ENCODE peak calls at places on chromosome 15, in six cellular contexts. A is A673, C is Peyer's patch, B is psoas muscle, S is vagina, J is heart right ventricle. Z is an unnamed sample.

GRCh38 chr15:65287515-65287845 is 797 bp upstream of the PARP16 start:
- DNase-seq in S (no peak), C (no peak), A (no peak), B (no peak), J (no peak), Z (no peak)

GRCh38 chr15:45891766-45892165 is 256.9 kb downstream of the SQOR start:
- DNase-seq in B (peak; percentile 51), A (no peak), C (no peak), J (no peak), S (no peak), Z (no peak)

GRCh38 chr15:31080618-31081017 is 20.9 kb downstream of the TRPM1 start:
- DNase-seq in J (peak; percentile 56), S (no peak), A (peak; percentile 58), C (no peak), B (peak; percentile 76), Z (peak; percentile 97)

GRCh38 chr15:41941644-41942415 is 30.5 kb downstream of the EHD4 start:
- DNase-seq in S (no peak), J (no peak), A (no peak), C (no peak), B (no peak), Z (peak; percentile 61)

GRCh38 chr15:72809329-72809728 is 25.8 kb upstream of the ADPGK start:
- DNase-seq in S (no peak), A (no peak), J (no peak), B (no peak), C (no peak), Z (no peak)

GRCh38 chr15:31272558-31273257 is 53.9 kb upstream of the KLF13 start:
- DNase-seq in S (peak; percentile 82), J (peak; percentile 4), A (no peak), B (peak; percentile 26), C (peak; percentile 80), Z (no peak)

GRCh38 chr15:60573936-60574335 is 95.0 kb upstream of the ICE2 start:
- DNase-seq in B (no peak), A (peak; percentile 21), C (no peak), J (no peak), S (no peak), Z (no peak)

GRCh38 chr15:52515343-52515742 is 13.3 kb downstream of the MYO5A start:
- DNase-seq in A (no peak), S (no peak), J (no peak), C (no peak), B (no peak), Z (no peak)

GRCh38 chr15:83753872-83754493 is 100.1 kb downstream of the ADAMTSL3 start:
- DNase-seq in B (no peak), J (no peak), C (no peak), S (no peak), A (no peak), Z (no peak)

GRCh38 chr15:57079907-57080750 is 161.7 kb downstream of the TCF12 start:
- DNase-seq in J (no peak), S (no peak), C (no peak), A (peak; percentile 44), B (no peak), Z (no peak)

GRCh38 chr15:50262533-50262932 is 3.0 kb downstream of the HDC start:
- DNase-seq in J (no peak), A (no peak), C (no peak), B (no peak), S (no peak), Z (no peak)

GRCh38 chr15:53910852-53911251 is 67.4 kb upstream of the UNC13C start:
- DNase-seq in C (no peak), A (no peak), B (no peak), S (no peak), J (no peak), Z (no peak)

GRCh38 chr15:36545451-36545992 is 33.9 kb upstream of the CDIN1 start:
- DNase-seq in S (no peak), A (no peak), C (no peak), J (no peak), B (no peak), Z (no peak)

GRCh38 chr15:93109370-93110105 is 20.5 kb upstream of the RGMA start:
- DNase-seq in S (no peak), J (no peak), A (no peak), C (no peak), B (peak; percentile 30), Z (peak; percentile 85)

GRCh38 chr15:84103345-84103744 is 132.2 kb upstream of the GOLGA6L4 start:
- DNase-seq in C (no peak), A (no peak), S (no peak), B (no peak), J (no peak), Z (peak; percentile 54)

GRCh38 chr15:55587321-55588069 is 650 bp downstream of the PYGO1 start:
- DNase-seq in S (no peak), J (peak; percentile 5), A (peak; percentile 48), C (no peak), B (peak; percentile 69), Z (peak; percentile 87)

GRCh38 chr15:55357774-55358173 is 38.8 kb downstream of the PIGB start:
- DNase-seq in J (no peak), C (no peak), A (no peak), S (no peak), B (no peak), Z (no peak)

GRCh38 chr15:83057660-83058376 is 9.2 kb downstream of the BTBD1 start:
- DNase-seq in A (no peak), C (no peak), B (peak; percentile 57), J (peak; percentile 28), S (no peak), Z (no peak)

GRCh38 chr15:25438601-25439455 is at the start of gene UBE3A:
- DNase-seq in J (peak; percentile 89), C (peak; percentile 93), B (peak; percentile 96), S (no peak), A (peak; percentile 95), Z (peak; percentile 95)
- TF ChIP-seq CTCF in J (peak; percentile 18), C (no peak), B (peak; percentile 14), S (no peak), A (peak; percentile 34), Z (no peak)

GRCh38 chr15:26045516-26045915 is 182.4 kb upstream of the ATP10A start:
- DNase-seq in A (no peak), B (no peak), S (no peak), C (no peak), J (no peak), Z (no peak)

GRCh38 chr15:26050271-26050670 is 187.1 kb upstream of the ATP10A start:
- DNase-seq in S (no peak), J (no peak), B (no peak), C (no peak), A (no peak), Z (no peak)

GRCh38 chr15:26048669-26049068 is 185.5 kb upstream of the ATP10A start:
- DNase-seq in S (no peak), C (no peak), A (no peak), J (no peak), B (no peak), Z (no peak)

GRCh38 chr15:26051771-26052685 is 188.9 kb upstream of the ATP10A start:
- DNase-seq in S (no peak), C (no peak), J (no peak), A (peak; percentile 22), B (peak; percentile 49), Z (no peak)

GRCh38 chr15:26050979-26051378 is 187.9 kb upstream of the ATP10A start:
- DNase-seq in C (no peak), J (no peak), A (no peak), S (no peak), B (no peak), Z (no peak)
- H3K36me3 ChIP-seq in C (no peaks in the 10 kb centered on the region), J (no peaks in the 10 kb centered on the region), A (no peaks in the 10 kb centered on the region), S (no peaks in the 10 kb centered on the region), B (no peaks in the 10 kb centered on the region), Z (no peaks in the 10 kb centered on the region)

GRCh38 chr15:48520376-48521155 is 124.9 kb downstream of the FBN1 start:
- DNase-seq in C (no peak), J (no peak), B (no peak), S (no peak), A (peak; percentile 11), Z (peak; percentile 84)
- TF ChIP-seq CTCF in C (no peak), J (no peak), B (no peak), S (no peak), A (no peak), Z (peak; percentile 74)

DNA sequence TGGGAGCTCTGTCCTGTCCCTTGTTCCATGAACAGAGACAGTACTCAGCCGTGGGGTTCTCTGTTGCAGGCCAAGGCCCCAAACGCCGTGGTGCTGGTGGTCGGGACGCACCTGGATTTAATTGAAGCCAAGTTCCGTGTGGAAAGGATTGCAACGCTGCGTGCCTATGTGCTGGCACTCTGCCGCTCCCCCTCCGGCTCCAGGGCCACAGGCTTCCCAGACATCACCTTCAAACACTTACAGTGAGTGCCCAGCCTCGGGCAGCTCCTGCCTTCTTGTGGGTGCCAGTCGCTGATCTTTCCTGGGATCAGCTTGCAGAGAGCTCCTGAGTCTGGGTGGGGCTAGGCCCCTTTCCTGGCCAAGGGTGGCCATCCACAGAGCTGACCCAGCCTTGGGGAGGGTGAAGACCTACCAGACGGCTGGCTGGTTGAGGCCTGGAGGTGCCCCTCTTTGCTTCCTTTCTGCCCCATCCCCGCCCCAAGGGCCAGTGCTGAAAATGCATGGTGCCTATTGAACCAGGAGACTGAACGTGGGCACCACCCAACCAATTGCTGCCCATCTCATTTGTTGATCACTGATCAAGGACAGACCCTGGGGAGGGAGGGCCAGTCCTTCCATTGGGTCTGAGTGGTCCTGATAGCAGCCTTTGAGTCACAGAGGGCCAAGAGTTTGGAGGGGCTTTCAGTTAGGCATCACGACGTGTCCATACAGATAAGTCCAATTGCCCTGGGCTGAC is 106.9 kb downstream of the LRRK1 start:
- DNase-seq in S (peak; percentile 67), C (no peak), B (no peak), A (no peak), J (peak; percentile 2), Z (peak; percentile 30)
- H3K36me3 ChIP-seq in S (peaks cover 7% of the 10 kb centered on the region), C (peaks cover 77% of the 10 kb centered on the region), B (peaks cover 24% of the 10 kb centered on the region), A (no peaks in the 10 kb centered on the region), J (no peaks in the 10 kb centered on the region), Z (no peaks in the 10 kb centered on the region)

DNA sequence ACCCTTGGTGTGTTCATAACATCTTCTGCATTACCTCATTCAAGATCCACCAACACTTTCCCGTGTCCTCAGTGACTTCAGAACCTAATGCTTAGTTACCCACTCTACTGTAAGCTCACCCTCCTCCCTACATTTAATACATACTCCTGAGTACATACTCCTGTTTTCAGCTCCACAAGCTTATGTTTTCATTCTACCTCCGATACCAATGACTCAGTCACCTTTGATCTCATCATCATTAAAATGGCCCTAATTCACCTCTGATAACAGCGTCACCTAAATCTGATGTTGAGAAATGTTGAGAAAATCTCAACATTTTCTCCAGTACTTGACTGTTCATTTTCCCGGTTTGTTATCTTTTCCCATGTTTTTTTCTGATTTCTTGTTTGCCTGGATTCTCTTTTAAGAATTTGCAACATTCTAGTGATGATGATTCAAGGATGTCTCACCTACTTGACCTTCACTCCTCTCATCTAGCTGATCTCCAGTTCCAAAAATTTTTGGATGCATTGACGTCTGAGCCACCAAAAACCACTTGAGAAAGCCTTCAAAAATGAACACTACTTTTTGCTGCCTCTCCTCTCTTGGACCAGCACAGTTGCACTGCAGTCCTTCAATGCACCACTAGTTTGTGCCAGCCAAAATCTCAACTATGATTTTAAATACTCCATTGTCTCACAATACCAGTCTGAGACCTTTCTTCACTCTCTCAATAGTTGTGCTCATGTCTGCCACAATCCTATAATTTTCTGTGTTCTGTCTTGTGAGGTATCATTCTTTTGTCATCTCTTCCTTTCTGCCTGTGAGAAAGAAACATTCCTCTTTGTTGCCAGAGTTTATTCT is 220.7 kb upstream of the SEMA6D start:
- DNase-seq in J (no peak), S (no peak), C (no peak), B (no peak), A (no peak), Z (no peak)
- TF ChIP-seq CTCF in J (no peak), S (no peak), C (no peak), B (no peak), A (peak; percentile 17), Z (peak; percentile 62)

Z was measured in endodermal cell.